ENCODE peak calls at places on chromosome 12, in eight cellular contexts. C is fibroblast of lung, H is Calu3, U is type B pancreatic cell, D is left lung, F is PC-3, T is osteocyte, L is WTC11. X is an unnamed sample.

GRCh38 chr12:34347367-34347766 is 325.1 kb downstream of the ALG10 start:
- DNase-seq in C (no peak), H (no peak), U (no peak), D (no peak), F (peak), T (no peak), L (no peak), X (no peak)

GRCh38 chr12:126182619-126183236 is 1117.5 kb downstream of the AACS start:
- DNase-seq in C (no peak), H (no peak), U (no peak), D (no peak), F (no peak), T (no peak), L (no peak), X (no peak)

GRCh38 chr12:105223884-105224283 is 12.1 kb downstream of the APPL2 start:
- DNase-seq in C (no peak), H (no peak), U (no peak), D (no peak), F (no peak), T (no peak), L (no peak), X (no peak)

GRCh38 chr12:26935636-26936378 is 2.0 kb downstream of the INTS13 start:
- DNase-seq in C (peak), H (no peak), U (no peak), D (no peak), F (peak), T (no peak), L (no peak), X (no peak)

GRCh38 chr12:131018808-131019397 is 65.2 kb downstream of the ADGRD1 start:
- DNase-seq in C (no peak), H (no peak), U (no peak), D (no peak), F (no peak), T (no peak), L (no peak), X (no peak)

GRCh38 chr12:59839514-59839913 is 243.7 kb downstream of the SLC16A7 start:
- DNase-seq in C (no peak), H (no peak), U (no peak), D (no peak), F (peak), T (no peak), L (no peak), X (no peak)

GRCh38 chr12:117792471-117792870 is 176.3 kb downstream of the KSR2 start:
- DNase-seq in C (no peak), H (no peak), U (no peak), D (no peak), F (peak), T (no peak), L (no peak), X (no peak)

GRCh38 chr12:18753481-18754117 is 15.7 kb downstream of the CAPZA3 start:
- DNase-seq in C (peak), H (no peak), U (no peak), D (no peak), F (no peak), T (no peak), L (peak), X (no peak)

GRCh38 chr12:58161773-58162172 is 220.4 kb downstream of the ATP23 start:
- DNase-seq in C (no peak), H (no peak), U (no peak), D (no peak), F (peak), T (no peak), L (no peak), X (no peak)

GRCh38 chr12:10331642-10332239 is 24.1 kb downstream of the KLRD1 start:
- DNase-seq in C (peak), H (peak), U (no peak), D (no peak), F (peak), T (no peak), L (no peak), X (no peak)

GRCh38 chr12:104974626-104975290 is 11.4 kb upstream of the NOPCHAP1 start:
- DNase-seq in C (no peak), H (no peak), U (no peak), D (peak), F (peak), T (no peak), L (no peak), X (no peak)

GRCh38 chr12:43406797-43407196 is 145.2 kb downstream of the ADAMTS20 start:
- DNase-seq in C (no peak), H (no peak), U (no peak), D (no peak), F (no peak), T (no peak), L (no peak), X (no peak)

GRCh38 chr12:130742716-130743115 is 26.6 kb upstream of the RIMBP2 start:
- DNase-seq in C (no peak), H (no peak), U (no peak), D (no peak), F (no peak), T (no peak), L (no peak), X (no peak)

GRCh38 chr12:18864900-18865561 is 127.1 kb downstream of the CAPZA3 start:
- DNase-seq in C (peak), H (peak), U (no peak), D (no peak), F (peak), T (no peak), L (no peak), X (no peak)

GRCh38 chr12:39329015-39329414 is 113.9 kb downstream of the KIF21A start:
- DNase-seq in C (no peak), H (no peak), U (no peak), D (no peak), F (peak), T (no peak), L (no peak), X (no peak)

GRCh38 chr12:25852792-25853191 is 105.7 kb upstream of the RASSF8 start:
- DNase-seq in C (peak), H (no peak), U (no peak), D (no peak), F (peak), T (no peak), L (no peak), X (no peak)

GRCh38 chr12:46549527-46550265 is 177.1 kb upstream of the SLC38A2 start:
- DNase-seq in C (peak), H (no peak), U (no peak), D (no peak), F (peak), T (no peak), L (no peak), X (no peak)

GRCh38 chr12:40152783-40153383 is 47.0 kb upstream of the SLC2A13 start:
- DNase-seq in C (peak), H (peak), U (no peak), D (peak), F (peak), T (no peak), L (peak), X (peak)

GRCh38 chr12:5439333-5439732 is 7.4 kb downstream of the NTF3 start:
- DNase-seq in C (no peak), H (no peak), U (no peak), D (no peak), F (no peak), T (no peak), L (no peak), X (no peak)

GRCh38 chr12:86134571-86134970 is 121.6 kb downstream of the MGAT4C start:
- DNase-seq in C (peak), H (no peak), U (no peak), D (no peak), F (peak), T (no peak), L (no peak), X (no peak)

GRCh38 chr12:115810166-115810565 is 467.3 kb downstream of the MED13L start:
- DNase-seq in C (peak), H (no peak), U (no peak), D (no peak), F (no peak), T (no peak), L (no peak), X (no peak)

GRCh38 chr12:104673294-104674062 is 216.7 kb downstream of the CHST11 start:
- DNase-seq in C (peak), H (no peak), U (no peak), D (no peak), F (no peak), T (no peak), L (no peak), X (no peak)

GRCh38 chr12:58850826-58851225 is 69.5 kb downstream of the LRIG3 start:
- DNase-seq in C (no peak), H (no peak), U (no peak), D (no peak), F (no peak), T (no peak), L (no peak), X (no peak)

GRCh38 chr12:30836656-30837445 is 82.1 kb upstream of the CAPRIN2 start:
- DNase-seq in C (no peak), H (peak), U (no peak), D (no peak), F (peak), T (no peak), L (no peak), X (no peak)

GRCh38 chr12:111406474-111407370 is 999 bp downstream of the SH2B3 start:
- DNase-seq in C (no peak), H (no peak), U (no peak), D (peak), F (no peak), T (no peak), L (no peak), X (no peak)

GRCh38 chr12:2826721-2827515 is 7.9 kb downstream of the NRIP2 start:
- DNase-seq in C (no peak), H (no peak), U (no peak), D (no peak), F (no peak), T (no peak), L (no peak), X (no peak)

GRCh38 chr12:95976416-95976832 is 19.7 kb downstream of the HAL start:
- DNase-seq in C (peak), H (no peak), U (no peak), D (no peak), F (peak), T (no peak), L (no peak), X (no peak)

GRCh38 chr12:6307521-6307920 is 3.0 kb upstream of the PLEKHG6 start:
- DNase-seq in C (no peak), H (no peak), U (no peak), D (peak), F (no peak), T (no peak), L (no peak), X (no peak)

GRCh38 chr12:90013409-90013808 is 304.8 kb upstream of the ATP2B1 start:
- DNase-seq in C (peak), H (no peak), U (no peak), D (no peak), F (no peak), T (no peak), L (no peak), X (no peak)

GRCh38 chr12:58413794-58414193 is 472.4 kb downstream of the ATP23 start:
- DNase-seq in C (peak), H (no peak), U (no peak), D (no peak), F (peak), T (no peak), L (no peak), X (no peak)

GRCh38 chr12:79317184-79317847 is 373.4 kb downstream of the PAWR start:
- DNase-seq in C (no peak), H (peak), U (no peak), D (no peak), F (no peak), T (no peak), L (no peak), X (no peak)

DNA sequence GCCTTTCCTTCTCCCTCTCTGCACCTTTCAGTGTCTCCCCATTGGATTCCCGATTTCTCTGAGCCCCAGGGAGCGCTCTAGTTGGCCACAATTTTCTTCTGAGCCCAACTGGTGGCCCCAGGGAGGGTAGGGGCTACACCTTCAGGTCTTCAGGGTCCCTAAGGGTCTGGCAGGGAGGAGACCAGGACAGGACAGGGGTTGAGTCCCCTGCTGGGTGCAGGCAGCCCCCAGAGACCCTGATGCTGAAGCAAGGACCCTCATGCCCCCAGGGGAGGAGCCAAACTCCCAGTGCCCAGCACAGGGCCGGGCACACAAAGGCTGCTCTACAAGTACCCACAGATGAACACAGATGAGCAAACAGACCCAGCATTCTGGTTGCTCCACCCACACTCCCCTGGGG is 12.7 kb downstream of the FOXN4 start:
- DNase-seq in C (no peak), H (no peak), U (no peak), D (no peak), F (no peak), T (no peak), L (no peak), X (no peak)
- TF ChIP-seq CTCF in C (no peak), H (no peak), U (no peak), D (no peak), F (no peak), T (no peak), L (no peak), X (no peak)

DNA sequence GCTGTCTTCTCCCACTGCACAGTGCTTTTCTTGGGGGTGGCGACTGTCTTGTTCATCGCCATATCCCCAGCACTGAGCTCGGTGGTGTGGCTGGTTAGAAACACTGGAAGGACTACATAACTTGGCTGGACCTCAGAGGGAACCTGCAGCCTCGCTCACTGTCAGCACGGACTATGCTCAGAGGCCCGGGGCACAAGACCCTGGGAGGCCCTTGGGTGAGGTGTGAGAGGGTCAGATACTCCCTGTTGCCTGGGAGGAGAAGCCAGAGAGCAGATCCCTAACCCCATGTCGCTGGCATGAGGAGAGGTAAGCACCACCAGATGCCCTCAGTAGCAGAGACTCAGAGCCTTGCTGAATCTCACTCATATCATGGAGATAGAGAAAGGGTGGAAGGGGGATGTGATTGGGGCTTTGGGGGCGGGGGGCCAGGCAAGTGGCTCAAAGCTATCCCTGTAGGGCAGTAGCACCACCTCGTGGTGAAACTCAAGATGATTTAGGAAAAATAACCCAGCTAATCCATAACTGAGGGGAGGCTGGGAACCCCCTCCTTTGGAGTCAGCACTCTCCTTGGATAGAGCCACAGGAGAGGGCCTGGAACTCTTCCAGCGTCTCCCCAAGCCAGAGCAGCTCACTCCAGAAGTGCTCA is 18.7 kb upstream of the HDAC7 start:
- DNase-seq in C (peak), H (peak), U (no peak), D (no peak), F (peak), T (no peak), L (no peak), X (no peak)
- TF ChIP-seq CTCF in C (peak), H (no peak), U (peak), D (peak), F (peak), T (peak), L (peak), X (peak)

GRCh38 chr12:124938606-124939427 is 24.4 kb upstream of the UBC start:
- DNase-seq in C (peak), H (peak), U (no peak), D (peak), F (peak), T (no peak), L (peak), X (no peak)
- TF ChIP-seq CTCF in C (peak), H (peak), U (peak), D (peak), F (peak), T (peak), L (no peak), X (peak)

DNA sequence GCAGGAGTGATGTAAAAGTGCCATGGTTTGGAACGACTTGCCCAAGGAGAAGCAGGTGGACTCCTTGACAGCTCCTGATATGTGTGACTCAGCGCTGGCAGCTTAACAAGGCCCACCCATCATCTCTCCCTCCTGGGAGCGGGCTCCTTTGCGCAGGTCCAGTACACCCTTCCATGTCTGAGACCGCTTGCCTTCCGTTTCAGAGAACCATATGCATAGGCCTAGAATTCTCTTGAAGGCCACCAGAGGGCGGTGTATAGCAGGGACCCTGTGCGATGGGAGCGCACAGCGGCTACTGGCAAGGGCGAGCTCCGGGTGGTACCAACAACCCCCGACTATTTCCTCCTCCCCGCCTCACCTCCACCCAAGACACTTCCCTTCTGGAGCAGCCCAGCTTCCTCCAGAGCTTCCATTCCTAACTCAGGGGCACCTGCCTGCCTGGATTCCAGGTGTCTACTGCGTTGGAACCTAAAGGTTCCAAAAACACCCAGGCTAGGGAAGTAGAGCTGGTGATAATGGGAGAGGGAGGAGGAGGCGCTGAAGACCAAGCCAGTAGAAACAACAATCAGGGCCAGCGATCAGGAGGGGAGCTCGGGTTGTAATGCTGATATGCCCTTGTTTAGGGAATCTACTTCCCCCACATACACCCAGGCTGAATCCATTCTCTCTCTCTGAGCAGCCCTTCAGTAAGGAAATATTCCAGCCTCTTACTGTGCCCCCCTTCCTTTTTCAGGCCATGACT is 6.2 kb downstream of the DHH start:
- DNase-seq in C (peak), H (peak), U (peak), D (peak), F (peak), T (peak), L (peak), X (peak)
- TF ChIP-seq CTCF in C (peak), H (peak), U (peak), D (peak), F (peak), T (peak), L (peak), X (peak)

GRCh38 chr12:113345318-113345717 is 10.4 kb upstream of the SLC8B1 start:
- DNase-seq in C (no peak), H (no peak), U (no peak), D (no peak), F (no peak), T (no peak), L (no peak), X (no peak)

GRCh38 chr12:113346387-113346786 is 11.5 kb upstream of the SLC8B1 start:
- DNase-seq in C (no peak), H (no peak), U (no peak), D (no peak), F (no peak), T (no peak), L (no peak), X (no peak)

GRCh38 chr12:113348849-113349536 is 9.4 kb upstream of the PLBD2 start:
- DNase-seq in C (no peak), H (no peak), U (no peak), D (no peak), F (no peak), T (no peak), L (no peak), X (no peak)

GRCh38 chr12:113347892-113348291 is 10.5 kb upstream of the PLBD2 start:
- DNase-seq in C (no peak), H (no peak), U (no peak), D (no peak), F (no peak), T (no peak), L (no peak), X (no peak)

DNA sequence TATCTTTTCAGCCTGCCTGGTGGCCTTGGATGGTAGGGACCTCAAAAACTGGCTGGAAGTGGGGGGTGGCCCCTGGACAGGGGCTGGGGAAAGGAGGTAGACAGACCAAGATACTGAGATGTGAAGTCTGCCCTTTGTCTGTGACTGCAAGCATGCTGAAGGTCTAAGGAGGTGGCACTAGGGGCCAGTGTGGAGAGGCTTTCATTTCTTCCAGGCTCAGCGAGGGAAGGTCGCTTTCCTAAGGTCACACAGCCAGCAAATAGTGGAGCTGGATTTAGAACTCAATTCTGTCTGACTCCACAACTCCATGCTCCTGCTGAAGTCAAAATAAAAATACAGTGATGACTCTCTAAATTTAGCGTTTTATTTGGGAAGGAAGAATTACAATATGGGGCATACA is 11.3 kb upstream of the PLBD2 start:
- DNase-seq in C (no peak), H (no peak), U (no peak), D (no peak), F (no peak), T (no peak), L (no peak), X (no peak)
- TF ChIP-seq CTCF in C (no peak), H (no peak), U (no peak), D (no peak), F (no peak), T (no peak), L (no peak), X (no peak)

DNA sequence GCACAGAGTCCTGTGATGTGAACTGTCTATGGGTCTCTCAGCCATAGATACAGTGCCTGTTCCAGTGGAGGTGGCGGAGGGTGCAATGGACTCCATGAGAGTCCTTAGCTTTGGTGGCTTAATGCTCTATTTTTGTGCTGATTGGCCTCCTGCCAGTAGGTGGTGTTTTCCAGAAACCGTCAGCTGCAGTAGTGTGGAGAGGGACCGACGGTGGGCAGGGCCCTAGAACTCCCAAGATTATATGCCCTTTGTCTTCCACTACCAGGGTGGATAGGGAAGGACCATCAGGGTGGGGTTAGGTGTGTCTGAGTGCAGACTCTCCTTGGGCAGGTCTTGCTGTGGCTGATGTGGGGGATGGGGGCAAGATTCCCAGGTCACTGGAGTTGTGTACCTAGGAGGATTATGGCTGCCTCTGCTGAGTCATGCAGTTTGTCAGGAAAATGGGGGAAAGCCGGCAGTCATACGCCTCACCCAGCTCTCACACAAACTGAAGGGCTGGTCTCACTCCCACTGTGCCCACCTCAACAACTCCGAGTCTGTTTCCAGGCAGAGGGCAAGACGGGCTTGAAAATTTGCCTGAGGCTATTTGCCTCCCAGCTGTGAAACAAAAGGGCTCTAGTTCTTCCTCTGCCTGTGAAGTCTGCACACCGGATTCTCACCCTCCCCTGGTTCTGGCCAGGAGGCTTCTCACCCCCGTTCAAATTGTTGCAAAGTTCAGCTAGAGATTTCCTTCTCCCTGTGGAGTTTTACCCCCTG is 24.9 kb upstream of the ZDHHC17 start:
- DNase-seq in C (no peak), H (no peak), U (no peak), D (no peak), F (no peak), T (no peak), L (no peak), X (no peak)
- TF ChIP-seq CTCF in C (no peak), H (no peak), U (no peak), D (no peak), F (no peak), T (no peak), L (no peak), X (no peak)

GRCh38 chr12:97283297-97283696 is 179.3 kb upstream of the RMST start:
- DNase-seq in C (no peak), H (no peak), U (no peak), D (no peak), F (no peak), T (no peak), L (peak), X (no peak)
- TF ChIP-seq CTCF in C (no peak), H (peak), U (peak), D (no peak), F (peak), T (no peak), L (peak), X (peak)

GRCh38 chr12:75977952-75978671 is 53.5 kb downstream of the PHLDA1 start:
- DNase-seq in C (peak), H (peak), U (no peak), D (peak), F (peak), T (peak), L (no peak), X (no peak)
- TF ChIP-seq CTCF in C (no peak), H (no peak), U (peak), D (no peak), F (no peak), T (no peak), L (no peak), X (no peak)